ENCODE peak calls at places on chromosomes 13 and 19, in four cellular contexts. One of them, this sample, is unnamed.

GRCh38 chr19:46201413-46202310 is 27.9 kb upstream of the IGFL1 start:
- DNase-seq in AG20443: peak
- DNase-seq in activated T-cell treated with anti-CD3 and anti-CD28 coated beads, Interleukin-2, amount 50 U/mL, for 72 hours: no peak
- DNase-seq in 8988T: no peak
- DNase-seq in this sample: no peak

GRCh38 chr19:16509141-16510061 is 13.2 kb downstream of the C19orf44 start:
- DNase-seq in AG20443: no peak
- DNase-seq in 8988T: no peak
- DNase-seq in activated T-cell treated with anti-CD3 and anti-CD28 coated beads, Interleukin-2, amount 50 U/mL, for 72 hours: no peak
- DNase-seq in this sample: peak

GRCh38 chr13:98267080-98267912 is 90.2 kb upstream of the RNF113B start:
- DNase-seq in 8988T: no peak
- DNase-seq in activated T-cell treated with anti-CD3 and anti-CD28 coated beads, Interleukin-2, amount 50 U/mL, for 72 hours: no peak
- DNase-seq in AG20443: peak
- DNase-seq in this sample: no peak

GRCh38 chr19:6067975-6068374 is 42.3 kb downstream of the RFX2 start:
- DNase-seq in activated T-cell treated with anti-CD3 and anti-CD28 coated beads, Interleukin-2, amount 50 U/mL, for 72 hours: no peak
- DNase-seq in 8988T: no peak
- DNase-seq in AG20443: no peak
- DNase-seq in this sample: no peak

GRCh38 chr13:79679334-79679733 is 198.4 kb downstream of the NDFIP2 start:
- DNase-seq in 8988T: peak
- DNase-seq in activated T-cell treated with anti-CD3 and anti-CD28 coated beads, Interleukin-2, amount 50 U/mL, for 72 hours: peak
- DNase-seq in AG20443: peak
- DNase-seq in this sample: peak

GRCh38 chr19:6906559-6906958 is 19.2 kb downstream of the ADGRE1 start:
- DNase-seq in activated T-cell treated with anti-CD3 and anti-CD28 coated beads, Interleukin-2, amount 50 U/mL, for 72 hours: no peak
- DNase-seq in 8988T: no peak
- DNase-seq in AG20443: no peak
- DNase-seq in this sample: no peak

GRCh38 chr13:100439247-100439955 is 149.2 kb downstream of the GGACT start:
- DNase-seq in 8988T: no peak
- DNase-seq in AG20443: no peak
- DNase-seq in activated T-cell treated with anti-CD3 and anti-CD28 coated beads, Interleukin-2, amount 50 U/mL, for 72 hours: no peak
- DNase-seq in this sample: no peak

GRCh38 chr19:3966051-3967017 is 4.6 kb downstream of the DAPK3 start:
- DNase-seq in AG20443: no peak
- DNase-seq in activated T-cell treated with anti-CD3 and anti-CD28 coated beads, Interleukin-2, amount 50 U/mL, for 72 hours: no peak
- DNase-seq in 8988T: no peak
- DNase-seq in this sample: no peak

GRCh38 chr19:48489608-48490216 is 20.5 kb downstream of the CYTH2 start:
- DNase-seq in activated T-cell treated with anti-CD3 and anti-CD28 coated beads, Interleukin-2, amount 50 U/mL, for 72 hours: peak
- DNase-seq in AG20443: peak
- DNase-seq in 8988T: peak
- DNase-seq in this sample: peak

GRCh38 chr19:14673088-14673487 is 1.6 kb downstream of the ADGRE3 start:
- DNase-seq in 8988T: no peak
- DNase-seq in activated T-cell treated with anti-CD3 and anti-CD28 coated beads, Interleukin-2, amount 50 U/mL, for 72 hours: no peak
- DNase-seq in AG20443: no peak
- DNase-seq in this sample: no peak

GRCh38 chr19:31331536-31331935 is 17.7 kb downstream of the TSHZ3 start:
- DNase-seq in 8988T: no peak
- DNase-seq in activated T-cell treated with anti-CD3 and anti-CD28 coated beads, Interleukin-2, amount 50 U/mL, for 72 hours: no peak
- DNase-seq in AG20443: no peak
- DNase-seq in this sample: no peak

GRCh38 chr13:77196052-77196618 is 130.8 kb downstream of the MYCBP2 start:
- DNase-seq in AG20443: no peak
- DNase-seq in activated T-cell treated with anti-CD3 and anti-CD28 coated beads, Interleukin-2, amount 50 U/mL, for 72 hours: no peak
- DNase-seq in 8988T: no peak
- DNase-seq in this sample: no peak

GRCh38 chr13:53782400-53783030 is 753.9 kb downstream of the OLFM4 start:
- DNase-seq in AG20443: peak
- DNase-seq in 8988T: peak
- DNase-seq in activated T-cell treated with anti-CD3 and anti-CD28 coated beads, Interleukin-2, amount 50 U/mL, for 72 hours: peak
- DNase-seq in this sample: peak

GRCh38 chr19:5129691-5130090 is 160.8 kb downstream of the KDM4B start:
- DNase-seq in activated T-cell treated with anti-CD3 and anti-CD28 coated beads, Interleukin-2, amount 50 U/mL, for 72 hours: no peak
- DNase-seq in 8988T: no peak
- DNase-seq in AG20443: no peak
- DNase-seq in this sample: no peak

GRCh38 chr13:47696677-47697076 is 304.4 kb downstream of the SUCLA2 start:
- DNase-seq in 8988T: no peak
- DNase-seq in activated T-cell treated with anti-CD3 and anti-CD28 coated beads, Interleukin-2, amount 50 U/mL, for 72 hours: no peak
- DNase-seq in AG20443: no peak
- DNase-seq in this sample: no peak

GRCh38 chr13:76803831-76804230 is 82.4 kb downstream of the KCTD12 start:
- DNase-seq in AG20443: no peak
- DNase-seq in activated T-cell treated with anti-CD3 and anti-CD28 coated beads, Interleukin-2, amount 50 U/mL, for 72 hours: no peak
- DNase-seq in 8988T: no peak
- DNase-seq in this sample: no peak

GRCh38 chr19:51971624-51972023 is 15.0 kb downstream of the ZNF350 start:
- DNase-seq in 8988T: no peak
- DNase-seq in AG20443: no peak
- DNase-seq in activated T-cell treated with anti-CD3 and anti-CD28 coated beads, Interleukin-2, amount 50 U/mL, for 72 hours: peak
- DNase-seq in this sample: peak

This sample was measured in AG10803.